ENCODE peak calls at places on chromosomes 3 and 15, in ten cellular contexts. I is lower lobe of right lung, Z is cardiac fibroblast, G is neural crest cell, M is upper lobe of left lung, Y is brain microvascular endothelial cell, J is fibroblast of pulmonary artery, C is cardiac muscle cell, K is A549, T is ovary. F is an unnamed sample.
A peak's percentile ranks its signal among the peaks of the same experiment; 100 is the strongest.

GRCh38 chr15:74444106-74445062 is 10.6 kb upstream of the SEMA7A start:
- DNase-seq in I (no peak), Z (no peak), G (no peak), M (no peak), Y (no peak), J (no peak), C (no peak), K (no peak), T (no peak), F (no peak)

GRCh38 chr3:100590114-100590839 is 19.1 kb upstream of the ADGRG7 start:
- DNase-seq in I (no peak), Z (peak; percentile 89), G (peak; percentile 67), M (no peak), Y (peak; percentile 67), J (peak; percentile 86), C (peak; percentile 76), K (peak; percentile 73), T (peak; percentile 51), F (no peak)

GRCh38 chr3:14925729-14926591 is 21.4 kb upstream of the NR2C2 start:
- DNase-seq in I (no peak), Z (peak; percentile 81), G (peak; percentile 38), M (no peak), Y (peak; percentile 56), J (peak; percentile 82), C (peak; percentile 82), K (peak; percentile 72), T (no peak), F (no peak)

GRCh38 chr3:46812237-46812791 is 50.9 kb downstream of the MYL3 start:
- DNase-seq in I (peak; percentile 83), Z (peak; percentile 40), G (peak; percentile 65), M (peak; percentile 96), Y (peak; percentile 50), J (peak; percentile 39), C (peak; percentile 82), K (peak; percentile 21), T (peak; percentile 67), F (peak; percentile 62)

GRCh38 chr3:128271536-128272332 is 118.5 kb downstream of the EEFSEC start:
- DNase-seq in I (no peak), Z (no peak), G (no peak), M (peak; percentile 43), Y (no peak), J (no peak), C (no peak), K (no peak), T (no peak), F (no peak)

GRCh38 chr15:58070801-58071418 is 5.4 kb upstream of the ALDH1A2 start:
- DNase-seq in I (peak; percentile 59), Z (peak; percentile 76), G (peak; percentile 80), M (no peak), Y (peak; percentile 59), J (peak; percentile 72), C (peak; percentile 63), K (peak; percentile 68), T (peak; percentile 53), F (no peak)

GRCh38 chr3:11509175-11510000 is 134.3 kb downstream of the VGLL4 start:
- DNase-seq in I (peak; percentile 67), Z (peak; percentile 89), G (peak; percentile 22), M (peak; percentile 48), Y (peak; percentile 89), J (peak; percentile 90), C (peak; percentile 75), K (peak; percentile 33), T (peak; percentile 85), F (no peak)

GRCh38 chr3:159196316-159196715 is 394.5 kb downstream of the MFSD1 start:
- DNase-seq in I (no peak), Z (peak; percentile 11), G (no peak), M (no peak), Y (no peak), J (no peak), C (no peak), K (no peak), T (no peak), F (no peak)

GRCh38 chr3:100401674-100402036 is 316 bp downstream of the LNP1 start:
- DNase-seq in I (peak; percentile 52), Z (peak; percentile 65), G (no peak), M (no peak), Y (peak; percentile 46), J (peak; percentile 52), C (peak; percentile 68), K (no peak), T (peak; percentile 43), F (no peak)

GRCh38 chr3:10557783-10558373 is 52.5 kb upstream of the ATP2B2 start:
- DNase-seq in I (no peak), Z (peak; percentile 31), G (no peak), M (no peak), Y (peak; percentile 62), J (no peak), C (no peak), K (peak; percentile 27), T (no peak), F (no peak)

GRCh38 chr3:170483485-170484262 is 65.0 kb downstream of the CLDN11 start:
- DNase-seq in I (no peak), Z (peak; percentile 19), G (no peak), M (no peak), Y (no peak), J (no peak), C (no peak), K (no peak), T (no peak), F (no peak)
- TF ChIP-seq CTCF in I (no peak), Z (peak; percentile 27), G (peak; percentile 31), M (no peak), Y (peak; percentile 58), J (peak; percentile 23), C (peak; percentile 23), K (no peak), T (no peak), F (no peak)

GRCh38 chr3:21216598-21216997 is 534.4 kb downstream of the ZNF385D start:
- DNase-seq in I (no peak), Z (peak; percentile 27), G (no peak), M (no peak), Y (peak; percentile 32), J (peak; percentile 32), C (no peak), K (peak; percentile 1), T (no peak), F (no peak)
- TF ChIP-seq CTCF in I (peak; percentile 14), Z (peak; percentile 45), G (peak; percentile 55), M (no peak), Y (peak; percentile 54), J (peak; percentile 54), C (peak; percentile 35), K (no peak), T (no peak), F (no peak)

DNA sequence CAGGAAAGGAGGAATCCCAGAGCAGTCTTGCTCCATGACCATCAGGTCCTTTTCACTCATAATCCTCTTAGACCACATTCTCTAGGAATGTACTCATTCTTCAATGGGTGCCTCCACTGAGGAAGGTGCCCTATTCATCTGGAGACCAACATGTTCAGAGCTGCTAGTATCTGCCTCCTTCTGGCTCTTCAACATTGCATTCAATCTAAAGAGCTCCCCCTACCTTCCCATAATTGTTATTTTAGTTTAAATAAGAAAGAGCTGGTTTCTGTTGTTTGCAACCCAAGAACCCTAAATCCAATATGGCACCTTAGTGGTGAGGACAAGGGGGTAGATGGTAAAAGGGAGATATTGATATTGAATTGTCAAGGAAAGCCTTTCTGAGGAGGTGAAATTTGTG is 67.6 kb downstream of the SCN11A start:
- DNase-seq in I (no peak), Z (no peak), G (no peak), M (no peak), Y (no peak), J (no peak), C (no peak), K (no peak), T (no peak), F (no peak)
- TF ChIP-seq CTCF in I (no peak), Z (no peak), G (no peak), M (no peak), Y (no peak), J (no peak), C (no peak), K (no peak), T (no peak), F (no peak)

GRCh38 chr3:143850877-143851276 is 2.6 kb upstream of the SLC9A9 start:
- DNase-seq in I (no peak), Z (peak; percentile 19), G (no peak), M (no peak), Y (no peak), J (no peak), C (no peak), K (no peak), T (no peak), F (no peak)
- TF ChIP-seq CTCF in I (no peak), Z (no peak), G (no peak), M (no peak), Y (no peak), J (no peak), C (no peak), K (no peak), T (no peak), F (no peak)

GRCh38 chr15:67050522-67051087 is 14.8 kb upstream of the SMAD3 start:
- DNase-seq in I (no peak), Z (no peak), G (no peak), M (no peak), Y (no peak), J (no peak), C (no peak), K (no peak), T (no peak), F (no peak)
- TF ChIP-seq CTCF in I (no peak), Z (no peak), G (no peak), M (no peak), Y (no peak), J (no peak), C (no peak), K (no peak), T (no peak), F (no peak)